ENCODE peak calls at places on chromosomes 5 and 9, in four cellular contexts. M is lower lobe of right lung, Q is GM10248, V is tibial nerve. B is an unnamed sample.

GRCh38 chr9:16921855-16922254 is 51.4 kb upstream of the BNC2 start:
- DNase-seq in M (no peak), Q (no peak), V (no peak), B (no peak)

GRCh38 chr9:114560956-114561355 is 26.6 kb upstream of the ATP6V1G1 start:
- DNase-seq in M (no peak), Q (no peak), V (no peak), B (no peak)

GRCh38 chr9:125372441-125373226 is 111.0 kb downstream of the GAPVD1 start:
- DNase-seq in M (no peak), Q (no peak), V (no peak), B (no peak)

GRCh38 chr9:26058111-26058895 is 380.1 kb upstream of the TUSC1 start:
- DNase-seq in M (no peak), Q (no peak), V (no peak), B (no peak)

GRCh38 chr5:164188733-164189148 is 683.3 kb downstream of the MAT2B start:
- DNase-seq in M (no peak), Q (no peak), V (no peak), B (no peak)

GRCh38 chr9:69121155-69122085 is 52.7 kb upstream of the TJP2 start:
- DNase-seq in M (peak), Q (peak), V (no peak), B (peak)

GRCh38 chr5:537621-538071 is 13.4 kb upstream of the SLC9A3 start:
- DNase-seq in M (peak), Q (no peak), V (no peak), B (no peak)

GRCh38 chr9:72351538-72352453 is 13.2 kb downstream of the ZFAND5 start:
- DNase-seq in M (no peak), Q (no peak), V (no peak), B (no peak)

GRCh38 chr5:77882670-77883257 is 106.6 kb upstream of the TBCA start:
- DNase-seq in M (no peak), Q (no peak), V (no peak), B (peak)

GRCh38 chr9:117120061-117120460 is 294.8 kb downstream of the ASTN2 start:
- DNase-seq in M (no peak), Q (no peak), V (no peak), B (no peak)

GRCh38 chr5:149808264-149808982 is 78.3 kb downstream of the PPARGC1B start:
- DNase-seq in M (no peak), Q (no peak), V (no peak), B (no peak)

GRCh38 chr5:27087820-27088219 is 49.4 kb upstream of the CDH9 start:
- DNase-seq in M (no peak), Q (no peak), V (no peak), B (no peak)

GRCh38 chr9:127844821-127845359 is 9.6 kb downstream of the ENG start:
- DNase-seq in M (no peak), Q (no peak), V (no peak), B (no peak)

GRCh38 chr5:79728396-79728795 is 38.8 kb downstream of the CMYA5 start:
- DNase-seq in M (no peak), Q (no peak), V (no peak), B (peak)

GRCh38 chr9:96009690-96010477 is 134.4 kb downstream of the ERCC6L2 start:
- DNase-seq in M (no peak), Q (no peak), V (no peak), B (peak)

GRCh38 chr9:136148766-136149165 is 30.1 kb upstream of the TMEM250 start:
- DNase-seq in M (no peak), Q (no peak), V (no peak), B (no peak)

GRCh38 chr9:86816366-86816765 is 130.9 kb downstream of the GAS1 start:
- DNase-seq in M (no peak), Q (no peak), V (no peak), B (no peak)

GRCh38 chr9:14983599-14983998 is 73.4 kb upstream of the FREM1 start:
- DNase-seq in M (no peak), Q (no peak), V (no peak), B (no peak)

GRCh38 chr5:173733831-173734491 is 117.5 kb upstream of the BOD1 start:
- DNase-seq in M (no peak), Q (peak), V (no peak), B (no peak)

GRCh38 chr5:110342683-110343082 is 383.8 kb downstream of the TMEM232 start:
- DNase-seq in M (no peak), Q (no peak), V (peak), B (no peak)

GRCh38 chr5:132492386-132492785 is 1.8 kb upstream of the IRF1 start:
- DNase-seq in M (no peak), Q (no peak), V (peak), B (no peak)

GRCh38 chr5:168679515-168679920 is 100.3 kb upstream of the PANK3 start:
- DNase-seq in M (no peak), Q (peak), V (peak), B (peak)

GRCh38 chr5:175344331-175345200 is 99.4 kb downstream of the DRD1 start:
- DNase-seq in M (no peak), Q (no peak), V (no peak), B (no peak)

GRCh38 chr9:98108540-98109031 is 10.4 kb downstream of the TRIM14 start:
- DNase-seq in M (no peak), Q (peak), V (no peak), B (peak)

GRCh38 chr5:167745868-167746267 is 545.6 kb upstream of the WWC1 start:
- DNase-seq in M (no peak), Q (no peak), V (no peak), B (no peak)

GRCh38 chr5:83306572-83307241 is 164.8 kb upstream of the VCAN start:
- DNase-seq in M (peak), Q (peak), V (peak), B (peak)

GRCh38 chr5:83494666-83495065 is 23.1 kb downstream of the VCAN start:
- DNase-seq in M (no peak), Q (no peak), V (no peak), B (no peak)

GRCh38 chr5:164663223-164663989 is 1158.0 kb downstream of the MAT2B start:
- DNase-seq in M (no peak), Q (no peak), V (no peak), B (no peak)

GRCh38 chr5:71697967-71698366 is 21.1 kb upstream of the CARTPT start:
- DNase-seq in M (no peak), Q (no peak), V (no peak), B (no peak)

GRCh38 chr9:90032296-90033029 is 427.7 kb downstream of the GADD45G start:
- DNase-seq in M (no peak), Q (no peak), V (no peak), B (no peak)

GRCh38 chr5:132840896-132841818 is 10.7 kb upstream of the SHROOM1 start:
- DNase-seq in M (peak), Q (no peak), V (no peak), B (no peak)

DNA sequence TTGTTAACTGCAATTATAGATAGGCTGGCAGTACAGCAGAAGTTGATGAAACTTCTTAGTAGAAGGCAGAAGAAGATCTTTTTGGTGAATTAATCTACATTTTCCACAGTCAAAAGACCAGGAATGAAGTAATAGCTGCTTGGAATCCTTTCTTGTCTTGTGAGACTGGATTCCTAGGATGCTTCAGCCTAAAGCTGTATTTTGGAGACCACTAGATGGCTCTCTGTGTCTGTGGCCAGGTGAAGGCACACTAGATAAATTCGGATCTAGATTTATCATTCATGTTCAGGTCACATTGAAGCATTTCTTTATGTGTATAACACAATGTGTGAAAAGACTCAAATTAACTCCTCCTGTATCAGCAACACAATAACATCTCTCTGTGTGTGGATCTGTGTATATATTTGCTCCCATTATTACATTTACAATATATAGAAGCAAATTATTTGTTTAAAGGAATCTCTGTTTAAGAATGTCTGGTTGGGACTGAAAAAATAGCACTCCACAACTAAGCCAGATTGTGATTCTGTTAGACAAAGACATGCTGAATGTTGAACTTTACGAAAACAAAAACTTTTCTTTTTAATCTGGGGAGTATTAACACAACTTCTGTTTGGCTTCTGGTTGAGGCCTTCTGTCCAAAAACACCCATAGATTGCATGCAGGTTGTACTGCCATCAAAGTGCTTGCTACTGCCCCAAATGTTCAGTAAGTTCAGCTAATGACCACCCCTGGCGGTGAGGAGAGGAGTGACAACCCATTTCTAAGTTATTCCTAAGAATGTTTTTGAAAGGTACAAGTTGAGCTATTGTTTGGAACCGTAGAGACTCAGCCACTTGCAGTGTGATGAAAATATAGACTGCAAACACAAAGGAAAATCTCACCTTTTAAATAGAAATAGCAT is 10.6 kb downstream of the GRIN3A start:
- DNase-seq in M (no peak), Q (peak), V (no peak), B (peak)
- TF ChIP-seq CTCF in M (peak), Q (peak), V (no peak), B (peak)

DNA sequence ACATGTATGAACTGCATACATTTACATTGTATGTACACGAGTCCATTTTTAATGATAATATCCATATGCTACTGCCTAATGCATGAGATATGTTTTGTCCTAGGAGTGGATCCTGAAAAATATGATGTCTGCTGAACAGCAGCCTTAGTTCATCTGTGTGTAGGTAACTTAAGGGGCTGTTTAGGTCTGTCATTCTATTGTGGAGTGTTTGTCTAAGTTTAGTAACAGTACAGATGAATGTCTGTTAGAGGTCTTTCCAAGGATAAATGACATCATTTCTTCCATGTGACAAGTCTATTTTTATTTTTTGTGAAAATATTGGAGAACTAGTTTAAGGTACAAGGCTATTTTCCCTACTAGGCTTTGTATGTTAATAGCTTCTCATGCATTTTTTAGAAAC is 22.6 kb upstream of the CCDC112 start:
- DNase-seq in M (no peak), Q (no peak), V (no peak), B (no peak)
- TF ChIP-seq CTCF in M (no peak), Q (no peak), V (no peak), B (no peak)

DNA sequence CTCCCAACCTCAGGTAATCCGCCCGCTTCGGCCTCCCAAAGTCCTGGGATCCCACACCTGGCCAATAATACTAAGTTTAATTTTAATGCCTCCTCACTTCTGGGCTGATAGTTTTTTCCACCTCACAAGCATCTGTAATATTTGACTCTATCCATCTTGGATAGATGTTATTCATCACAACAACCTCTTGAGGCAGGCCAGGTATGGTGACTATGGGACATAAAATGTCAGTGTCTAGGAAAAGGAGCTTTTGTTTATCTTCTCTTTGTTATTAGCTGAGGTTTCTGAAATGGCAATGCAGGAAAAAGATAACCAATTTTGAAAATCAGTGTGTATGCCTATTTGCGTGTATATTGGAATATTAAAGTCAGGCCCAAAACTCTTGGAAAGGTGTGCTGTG is 1.2 kb upstream of the CCDC69 start:
- DNase-seq in M (no peak), Q (no peak), V (no peak), B (no peak)
- TF ChIP-seq CTCF in M (no peak), Q (no peak), V (no peak), B (peak)

GRCh38 chr9:73565833-73566465 is 414.3 kb downstream of the ANXA1 start:
- DNase-seq in M (no peak), Q (no peak), V (no peak), B (peak)
- TF ChIP-seq CTCF in M (peak), Q (peak), V (peak), B (no peak)

DNA sequence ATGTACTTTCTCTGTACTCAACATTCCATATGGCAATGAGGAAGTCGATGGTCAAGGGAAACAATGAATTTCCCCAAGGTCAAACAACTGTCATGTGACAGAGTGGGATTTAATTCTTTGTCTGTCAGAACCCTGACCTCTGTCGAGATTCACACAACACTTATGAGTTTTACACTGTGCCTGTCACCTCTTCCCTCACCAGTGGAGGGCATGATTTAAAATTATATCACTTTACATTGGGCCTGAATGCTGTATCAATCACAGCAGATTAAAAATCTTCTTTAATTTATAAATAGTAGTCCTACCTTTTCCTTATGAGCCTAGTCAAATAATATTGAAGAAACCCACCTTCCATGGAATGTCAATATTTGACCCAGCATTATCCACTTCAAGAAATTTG is 276.7 kb downstream of the CDH10 start:
- DNase-seq in M (no peak), Q (no peak), V (no peak), B (no peak)
- TF ChIP-seq CTCF in M (no peak), Q (no peak), V (no peak), B (no peak)

DNA sequence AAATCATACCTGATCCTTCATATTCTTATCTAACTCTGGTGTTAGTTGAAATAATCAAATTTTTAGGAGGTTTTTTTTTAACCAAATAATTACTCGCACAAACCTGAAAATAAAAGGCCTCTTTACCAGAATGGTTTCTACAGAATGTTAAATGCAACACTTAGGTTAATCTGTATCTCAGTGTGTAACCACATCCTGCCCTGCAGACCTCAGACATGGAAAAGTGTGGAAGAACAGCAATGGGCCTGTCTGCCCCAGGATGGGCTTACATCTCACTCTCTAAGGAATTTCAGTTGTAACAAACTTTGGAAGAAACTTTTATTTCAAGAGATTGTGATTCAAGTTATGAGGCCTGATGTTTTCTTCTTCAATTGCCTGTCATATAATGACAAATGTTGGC is 32.5 kb upstream of the MIER3 start:
- DNase-seq in M (no peak), Q (no peak), V (no peak), B (peak)
- TF ChIP-seq CTCF in M (no peak), Q (no peak), V (no peak), B (no peak)